ENCODE peak calls at places on chromosomes 6 and 20, in eight cellular contexts. F is activated naive CD4-positive, alpha-beta T cell; J is effector CD4-positive, alpha-beta T cell; W is kidney tubule cell; B is stimulated activated naive CD4-positive, alpha-beta T cell; C is AG08396; E is dorsolateral prefrontal cortex; Y is KBM-7. X is an unnamed sample.

GRCh38 chr6:169700296-169700695 is 1.5 kb downstream of the WDR27 start:
- DNase-seq in F (no peak), J (no peak), W (peak), B (no peak), C (peak), E (no peak), Y (peak), X (no peak)

GRCh38 chr6:144718431-144718830 is 433.3 kb downstream of the UTRN start:
- DNase-seq in F (no peak), J (no peak), W (peak), B (no peak), C (peak), E (no peak), Y (no peak), X (no peak)

GRCh38 chr6:7703148-7703680 is 22.7 kb upstream of the BMP6 start:
- DNase-seq in F (no peak), J (no peak), W (peak), B (no peak), C (no peak), E (no peak), Y (no peak), X (no peak)

GRCh38 chr6:16286151-16286522 is 47.8 kb downstream of the GMPR start:
- DNase-seq in F (no peak), J (no peak), W (peak), B (no peak), C (peak), E (peak), Y (no peak), X (no peak)

GRCh38 chr6:163427498-163428254 is 13.2 kb downstream of the QKI start:
- DNase-seq in F (no peak), J (no peak), W (peak), B (no peak), C (no peak), E (no peak), Y (peak), X (no peak)

GRCh38 chr20:41391587-41392001 is 25.0 kb upstream of the EMILIN3 start:
- DNase-seq in F (no peak), J (no peak), W (peak), B (no peak), C (no peak), E (no peak), Y (no peak), X (no peak)

GRCh38 chr20:37948956-37949355 is 46.0 kb downstream of the VSTM2L start:
- DNase-seq in F (no peak), J (no peak), W (no peak), B (no peak), C (no peak), E (no peak), Y (no peak), X (no peak)

GRCh38 chr6:132131777-132132176 is 180.6 kb upstream of the CCN2 start:
- DNase-seq in F (no peak), J (no peak), W (peak), B (no peak), C (peak), E (no peak), Y (peak), X (no peak)

GRCh38 chr6:166655251-166655650 is 28.2 kb upstream of the RPS6KA2 start:
- DNase-seq in F (no peak), J (no peak), W (peak), B (no peak), C (no peak), E (no peak), Y (no peak), X (no peak)

GRCh38 chr20:50251992-50252491 is 61.4 kb downstream of the CEBPB start:
- DNase-seq in F (no peak), J (no peak), W (peak), B (no peak), C (peak), E (no peak), Y (no peak), X (no peak)

GRCh38 chr20:47336013-47336754 is 20.3 kb downstream of the ZMYND8 start:
- DNase-seq in F (no peak), J (no peak), W (no peak), B (no peak), C (peak), E (peak), Y (no peak), X (no peak)

GRCh38 chr20:14142171-14142570 is 146.9 kb downstream of the MACROD2 start:
- DNase-seq in F (no peak), J (no peak), W (peak), B (no peak), C (peak), E (peak), Y (peak), X (no peak)

GRCh38 chr6:32622545-32623401 is 14.4 kb upstream of the HLA-DQA1 start:
- DNase-seq in F (no peak), J (peak), W (peak), B (peak), C (no peak), E (no peak), Y (peak), X (peak)

GRCh38 chr6:144478487-144478886 is 193.4 kb downstream of the UTRN start:
- DNase-seq in F (no peak), J (no peak), W (no peak), B (no peak), C (no peak), E (no peak), Y (no peak), X (no peak)

GRCh38 chr6:71367763-71368162 is 79.2 kb downstream of the OGFRL1 start:
- DNase-seq in F (no peak), J (no peak), W (no peak), B (no peak), C (no peak), E (no peak), Y (peak), X (no peak)

GRCh38 chr20:49275634-49276033 is 2.2 kb downstream of the ZNFX1 start:
- DNase-seq in F (no peak), J (no peak), W (peak), B (no peak), C (no peak), E (no peak), Y (no peak), X (no peak)

GRCh38 chr6:100664274-100665040 is 199.7 kb upstream of the SIM1 start:
- DNase-seq in F (no peak), J (no peak), W (peak), B (no peak), C (peak), E (no peak), Y (peak), X (no peak)

GRCh38 chr20:60113024-60113724 is 155.0 kb downstream of the CDH26 start:
- DNase-seq in F (no peak), J (no peak), W (no peak), B (no peak), C (no peak), E (no peak), Y (peak), X (no peak)

GRCh38 chr6:107607109-107607508 is 117.2 kb downstream of the SOBP start:
- DNase-seq in F (no peak), J (no peak), W (no peak), B (no peak), C (no peak), E (no peak), Y (no peak), X (no peak)

GRCh38 chr6:44704240-44705150 is 317.0 kb downstream of the CDC5L start:
- DNase-seq in F (no peak), J (no peak), W (no peak), B (no peak), C (no peak), E (no peak), Y (peak), X (no peak)

GRCh38 chr6:56940977-56941376 is 13.9 kb upstream of the BEND6 start:
- DNase-seq in F (no peak), J (no peak), W (no peak), B (no peak), C (no peak), E (no peak), Y (no peak), X (no peak)

GRCh38 chr20:58127731-58128130 is 100.7 kb downstream of the ANKRD60 start:
- DNase-seq in F (no peak), J (no peak), W (peak), B (no peak), C (no peak), E (no peak), Y (no peak), X (no peak)

GRCh38 chr6:136757150-136757549 is 35.1 kb downstream of the MAP3K5 start:
- DNase-seq in F (no peak), J (no peak), W (no peak), B (no peak), C (no peak), E (no peak), Y (no peak), X (no peak)

GRCh38 chr6:209432-210103 is 82.7 kb upstream of the DUSP22 start:
- DNase-seq in F (no peak), J (no peak), W (no peak), B (no peak), C (no peak), E (no peak), Y (no peak), X (no peak)

GRCh38 chr20:63945031-63945658 is 11.1 kb downstream of the UCKL1 start:
- DNase-seq in F (no peak), J (no peak), W (no peak), B (no peak), C (no peak), E (no peak), Y (no peak), X (no peak)